ENCODE peak calls at places on chromosomes 12 and 14, in ten cellular contexts. R is psoas muscle; B is lower lobe of right lung; P is neuronal stem cell; I is GM23338; A is cardiac muscle cell; L is effector memory CD4-positive, alpha-beta T cell; H is heart left ventricle; S is CD8-positive, alpha-beta T cell; G is ascending aorta. D is an unnamed sample. For H3K27me3 and H3K36me3, the result is how much of the 10 kb centered on the place peaks cover.

GRCh38 chr12:47754881-47755280 is 3.8 kb downstream of the RAPGEF3 start:
- DNase-seq in B (peak), A (no peak), H (peak), G (no peak), R (no peak), L (no peak), P (no peak), S (no peak), I (no peak), D (no peak)

GRCh38 chr14:78319411-78319810 is 149.2 kb downstream of the NRXN3 start:
- DNase-seq in G (no peak), B (no peak), S (no peak), P (no peak), A (no peak), R (no peak), H (no peak), I (no peak), L (no peak), D (no peak)

GRCh38 chr12:76368230-76368629 is 20.0 kb upstream of the BBS10 start:
- DNase-seq in S (no peak), H (no peak), L (no peak), B (no peak), I (no peak), R (no peak), G (no peak), A (no peak), P (no peak), D (no peak)

GRCh38 chr12:93031028-93031427 is 101.9 kb upstream of the EEA1 start:
- DNase-seq in G (no peak), H (no peak), I (no peak), A (no peak), R (no peak), B (no peak), S (no peak), P (no peak), L (no peak), D (no peak)

GRCh38 chr12:5402009-5402408 is 29.9 kb upstream of the NTF3 start:
- DNase-seq in A (no peak), B (no peak), H (no peak), P (no peak), S (no peak), L (no peak), I (no peak), R (no peak), G (no peak), D (no peak)

GRCh38 chr12:119088917-119089667 is 89.6 kb upstream of the HSPB8 start:
- DNase-seq in B (no peak), S (no peak), R (no peak), L (no peak), H (no peak), G (no peak), P (peak), I (peak), A (no peak), D (no peak)

GRCh38 chr12:64124511-64125197 is 97.4 kb downstream of the KICS2 start:
- DNase-seq in G (no peak), S (no peak), A (no peak), L (no peak), H (no peak), R (no peak), P (no peak), B (no peak), I (no peak), D (no peak)

GRCh38 chr14:64955297-64955696 is 12.8 kb upstream of the GPX2 start:
- DNase-seq in H (no peak), A (no peak), G (no peak), P (no peak), B (no peak), L (no peak), R (no peak), I (no peak), S (no peak), D (no peak)

GRCh38 chr12:50504798-50505385 is at the start of gene DIP2B:
- DNase-seq in I (peak), B (peak), L (peak), R (peak), G (peak), S (peak), A (peak), P (peak), H (peak), D (peak)

GRCh38 chr12:73226585-73226984 is 954.4 kb downstream of the TRHDE start:
- DNase-seq in G (no peak), A (no peak), P (no peak), R (no peak), H (no peak), S (no peak), B (no peak), L (no peak), I (no peak), D (no peak)

GRCh38 chr14:94748667-94749347 is 21.1 kb downstream of the GSC start:
- DNase-seq in H (no peak), B (no peak), G (no peak), S (no peak), P (no peak), A (peak), I (peak), L (no peak), R (no peak), D (peak)

GRCh38 chr14:90495357-90496276 is 98.8 kb downstream of the CALM1 start:
- DNase-seq in A (peak), H (no peak), P (peak), I (peak), B (no peak), R (no peak), G (no peak), L (peak), S (peak), D (peak)

GRCh38 chr12:62625238-62625637 is 158.6 kb downstream of the MON2 start:
- DNase-seq in G (no peak), H (no peak), L (no peak), I (no peak), S (no peak), A (no peak), R (no peak), P (no peak), B (no peak), D (no peak)

GRCh38 chr14:46574976-46575375 is 76.6 kb downstream of the RPL10L start:
- DNase-seq in B (no peak), H (no peak), S (no peak), A (no peak), G (no peak), R (no peak), P (no peak), I (no peak), L (no peak), D (no peak)

GRCh38 chr12:120067084-120067869 is 49.3 kb downstream of the RAB35 start:
- DNase-seq in S (no peak), R (no peak), A (no peak), H (no peak), P (no peak), L (no peak), I (no peak), G (no peak), B (no peak), D (no peak)

GRCh38 chr12:94170690-94171594 is 22.6 kb downstream of the PLXNC1 start:
- DNase-seq in I (peak), A (no peak), G (no peak), S (no peak), H (no peak), P (no peak), B (no peak), R (no peak), L (no peak), D (no peak)

GRCh38 chr12:94172973-94173372 is 24.6 kb downstream of the PLXNC1 start:
- DNase-seq in A (no peak), I (no peak), S (no peak), R (no peak), H (no peak), G (peak), B (no peak), L (no peak), P (no peak), D (peak)

GRCh38 chr12:94172031-94172430 is 23.7 kb downstream of the PLXNC1 start:
- DNase-seq in L (no peak), B (no peak), R (no peak), I (no peak), A (no peak), H (no peak), S (no peak), P (no peak), G (no peak), D (peak)

GRCh38 chr12:94169966-94170689 is 21.8 kb downstream of the PLXNC1 start:
- DNase-seq in B (no peak), A (no peak), P (no peak), G (no peak), S (no peak), L (no peak), H (no peak), I (no peak), R (no peak), D (no peak)

GRCh38 chr12:94171595-94171930 is 23.2 kb downstream of the PLXNC1 start:
- DNase-seq in R (no peak), G (no peak), L (no peak), S (no peak), H (no peak), B (no peak), A (no peak), I (no peak), P (no peak), D (no peak)
- H3K27me3 ChIP-seq in R (under half), G (under half), L (under half), S (under half), H (under half), B (under half), A (under half), I (half or more), P (under half), D (under half)

GRCh38 chr14:35140718-35141581 is 18.6 kb downstream of the PRORP start:
- DNase-seq in L (no peak), B (no peak), G (no peak), S (no peak), R (no peak), H (no peak), A (no peak), P (no peak), I (peak), D (no peak)
- H3K4me3 ChIP-seq in L (no peak), B (no peak), G (no peak), S (no peak), R (no peak), H (no peak), A (no peak), P (no peak), I (no peak), D (no peak)

GRCh38 chr14:59332727-59333126 is 132.5 kb downstream of the GPR135 start:
- DNase-seq in G (no peak), S (no peak), L (no peak), R (no peak), A (no peak), H (no peak), B (no peak), I (no peak), P (no peak), D (no peak)

GRCh38 chr14:59333235-59333634 is 131.9 kb downstream of the GPR135 start:
- DNase-seq in G (no peak), L (no peak), R (no peak), H (no peak), S (no peak), B (no peak), P (no peak), I (no peak), A (peak), D (no peak)

GRCh38 chr14:59328410-59328809 is 136.8 kb downstream of the GPR135 start:
- DNase-seq in I (no peak), B (no peak), G (no peak), A (no peak), S (no peak), P (no peak), H (no peak), R (no peak), L (no peak), D (no peak)

GRCh38 chr14:59331217-59331616 is 134.0 kb downstream of the GPR135 start:
- DNase-seq in I (peak), A (no peak), G (no peak), R (no peak), L (no peak), B (no peak), S (no peak), H (no peak), P (peak), D (no peak)

DNA sequence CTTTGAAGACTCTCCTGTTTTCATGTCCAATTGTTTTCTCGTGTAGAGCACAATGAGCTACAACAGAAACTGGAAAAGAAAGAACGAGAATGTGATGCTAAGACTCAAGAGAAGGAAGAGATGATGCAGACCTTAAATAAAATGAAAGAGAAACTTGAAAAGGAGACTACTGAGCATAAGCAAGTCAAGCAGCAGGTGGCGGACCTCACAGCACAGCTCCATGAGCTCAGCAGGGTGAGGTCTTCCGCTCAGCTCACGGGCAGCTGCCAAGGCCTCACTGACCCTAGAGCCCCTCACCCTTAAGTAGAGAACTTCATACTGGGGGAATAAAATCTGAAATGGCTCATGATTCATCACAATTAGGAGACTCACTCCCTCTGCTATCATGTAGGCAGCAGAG is 134.7 kb downstream of the GPR135 start:
- DNase-seq in G (no peak), B (peak), H (no peak), R (no peak), L (no peak), I (peak), A (no peak), P (no peak), S (no peak), D (no peak)
- H3K36me3 ChIP-seq in G (under half), B (under half), H (half or more), R (half or more), L (under half), I (under half), A (under half), P (half or more), S (under half), D (under half)

GRCh38 chr14:53948181-53948884 is 8.3 kb downstream of the BMP4 start:
- DNase-seq in I (no peak), S (no peak), P (no peak), H (no peak), G (no peak), B (no peak), R (no peak), L (no peak), A (no peak), D (no peak)
- H3K27me3 ChIP-seq in I (half or more), S (under half), P (half or more), H (under half), G (under half), B (under half), R (half or more), L (under half), A (under half), D (under half)

DNA sequence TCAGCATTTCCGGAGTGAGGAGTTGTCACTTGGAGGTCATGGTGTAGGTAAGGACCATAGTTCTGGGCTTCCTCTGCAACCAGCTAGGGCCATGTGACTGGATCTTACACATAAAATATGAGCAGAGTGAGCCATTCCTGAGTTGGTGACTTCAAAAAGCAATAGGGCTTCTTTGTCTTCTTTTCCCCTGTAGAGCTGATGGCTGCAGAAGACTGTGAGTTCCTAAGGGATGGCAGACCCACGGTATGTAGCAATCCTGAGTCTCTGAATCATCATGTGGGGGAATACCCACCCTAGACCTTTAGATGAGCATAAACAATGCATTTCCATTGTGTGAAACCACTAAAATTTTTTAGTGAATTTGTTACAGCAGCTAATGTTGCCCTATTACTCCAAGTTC is 151.1 kb upstream of the TBX3 start:
- DNase-seq in P (no peak), R (no peak), I (no peak), H (no peak), B (no peak), S (no peak), G (no peak), L (no peak), A (no peak), D (peak)
- H3K4me3 ChIP-seq in P (no peak), R (no peak), I (no peak), H (no peak), B (no peak), S (no peak), G (no peak), L (no peak), A (no peak), D (no peak)

GRCh38 chr14:75446447-75446846 is 18.6 kb downstream of the JDP2 start:
- DNase-seq in L (no peak), I (no peak), R (no peak), B (no peak), G (no peak), A (no peak), H (no peak), S (no peak), P (no peak), D (no peak)
- H3K36me3 ChIP-seq in L (under half), I (under half), R (under half), B (half or more), G (under half), A (under half), H (under half), S (under half), P (under half), D (under half)

GRCh38 chr12:113466770-113467153 is 4.9 kb downstream of the LHX5 start:
- DNase-seq in P (no peak), A (no peak), I (no peak), S (no peak), L (no peak), B (no peak), R (no peak), H (no peak), G (no peak), D (no peak)

GRCh38 chr12:113468365-113469223 is 3.1 kb downstream of the LHX5 start:
- DNase-seq in S (no peak), L (no peak), P (peak), G (no peak), B (no peak), A (peak), R (no peak), H (no peak), I (peak), D (no peak)

GRCh38 chr12:113465808-113466769 is 5.6 kb downstream of the LHX5 start:
- DNase-seq in L (no peak), R (no peak), B (no peak), I (peak), G (no peak), A (peak), P (peak), S (no peak), H (no peak), D (no peak)

GRCh38 chr12:113467514-113468364 is 3.9 kb downstream of the LHX5 start:
- DNase-seq in A (peak), G (no peak), I (peak), S (no peak), B (no peak), P (no peak), L (no peak), H (no peak), R (no peak), D (no peak)

DNA sequence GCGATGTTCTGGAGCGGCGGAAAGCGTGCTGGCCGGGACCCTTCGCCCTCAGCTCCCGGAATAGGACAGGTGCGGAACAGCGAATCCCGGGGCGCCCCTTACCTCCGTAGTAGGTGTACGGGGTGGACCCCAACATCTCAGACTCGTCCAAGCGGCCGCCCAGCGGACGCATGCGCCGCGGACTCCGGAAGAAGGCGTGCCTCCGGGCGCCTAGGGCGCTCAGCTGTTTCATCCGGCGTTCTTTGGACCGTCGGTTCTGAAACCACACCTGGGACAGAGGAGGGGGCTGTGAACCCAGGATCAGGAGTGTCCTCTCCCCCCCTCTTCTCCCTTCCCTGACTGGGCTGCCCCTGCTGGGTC is 4.5 kb downstream of the LHX5 start:
- DNase-seq in R (no peak), I (peak), A (peak), G (no peak), P (no peak), B (no peak), S (no peak), H (no peak), L (no peak), D (no peak)
- H3K27me3 ChIP-seq in R (half or more), I (half or more), A (half or more), G (under half), P (half or more), B (half or more), S (under half), H (half or more), L (half or more), D (half or more)

D was measured in MG63.